ENCODE peak calls at places on chromosome 18, in six cellular contexts. O is RPMI7951, P is OCI-LY7, Z is M059J, J is H54, R is T1000. Q is an unnamed sample.

GRCh38 chr18:48777026-48777736 is 173.6 kb downstream of the SMAD7 start:
- DNase-seq in O (peak; percentile 31), P (peak; percentile 68), Z (peak; percentile 28), J (peak; percentile 70), R (no peak), Q (peak; percentile 64)

GRCh38 chr18:22164337-22165048 is 4.9 kb upstream of the GATA6 start:
- DNase-seq in O (no peak), P (no peak), Z (no peak), J (no peak), R (no peak), Q (no peak)

GRCh38 chr18:55477537-55478300 is 110.3 kb downstream of the TCF4 start:
- DNase-seq in O (peak; percentile 76), P (peak; percentile 42), Z (peak; percentile 75), J (peak; percentile 13), R (no peak), Q (peak; percentile 7)

GRCh38 chr18:22170421-22171262 is 1.3 kb downstream of the GATA6 start:
- DNase-seq in O (peak; percentile 75), P (no peak), Z (peak; percentile 79), J (peak; percentile 56), R (peak; percentile 66), Q (peak; percentile 61)

GRCh38 chr18:23300211-23300887 is 152.7 kb upstream of the RIOK3 start:
- DNase-seq in O (no peak), P (no peak), Z (peak; percentile 41), J (no peak), R (no peak), Q (no peak)

GRCh38 chr18:37538526-37539205 is 26.9 kb downstream of the CELF4 start:
- DNase-seq in O (no peak), P (no peak), Z (no peak), J (no peak), R (no peak), Q (no peak)

GRCh38 chr18:66916834-66917233 is 312.9 kb upstream of the CDH19 start:
- DNase-seq in O (no peak), P (no peak), Z (no peak), J (no peak), R (no peak), Q (no peak)

GRCh38 chr18:33751613-33752221 is 173.7 kb downstream of the ASXL3 start:
- DNase-seq in O (no peak), P (peak; percentile 46), Z (no peak), J (no peak), R (no peak), Q (no peak)

GRCh38 chr18:61669320-61669719 is 223.5 kb downstream of the RNF152 start:
- DNase-seq in O (no peak), P (no peak), Z (peak; percentile 28), J (no peak), R (no peak), Q (no peak)

GRCh38 chr18:77765468-77765867 is 515.8 kb downstream of the GALR1 start:
- DNase-seq in O (peak; percentile 10), P (no peak), Z (peak; percentile 3), J (no peak), R (no peak), Q (peak; percentile 31)